ENCODE peak calls at places on chromosomes 11 and 22, in five cellular contexts. L is fibroblast of mammary gland, U is MM.1S, I is body of pancreas, N is sigmoid colon. R is an unnamed sample.

GRCh38 chr11:66218846-66219620 is 49.4 kb upstream of the RAB1B start:
- DNase-seq in L (no peak), U (no peak), I (no peak), N (peak; percentile 25), R (no peak)

GRCh38 chr11:21707116-21707769 is 485.6 kb upstream of the ANO5 start:
- DNase-seq in L (no peak), U (peak; percentile 50), I (no peak), N (no peak), R (no peak)

GRCh38 chr11:63845305-63845704 is 6.4 kb downstream of the MARK2 start:
- DNase-seq in L (peak; percentile 86), U (no peak), I (no peak), N (no peak), R (no peak)

GRCh38 chr11:85783758-85784157 is 27.2 kb downstream of the SYTL2 start:
- DNase-seq in L (no peak), U (no peak), I (peak; percentile 14), N (no peak), R (no peak)

GRCh38 chr11:119493712-119494111 is 70.7 kb upstream of the THY1 start:
- DNase-seq in L (no peak), U (peak; percentile 44), I (peak; percentile 47), N (no peak), R (peak; percentile 47)

GRCh38 chr11:61494341-61495038 is 14.1 kb upstream of the LRRC10B start:
- DNase-seq in L (no peak), U (no peak), I (no peak), N (no peak), R (no peak)

GRCh38 chr11:132114743-132115142 is 744.3 kb downstream of the NTM start:
- DNase-seq in L (peak; percentile 25), U (no peak), I (no peak), N (no peak), R (no peak)

GRCh38 chr11:110979696-110980095 is 265.8 kb upstream of the POU2AF2 start:
- DNase-seq in L (peak; percentile 65), U (no peak), I (no peak), N (no peak), R (no peak)

GRCh38 chr11:720642-721346 is 14.8 kb downstream of the EPS8L2 start:
- DNase-seq in L (no peak), U (no peak), I (no peak), N (no peak), R (peak; percentile 80)

GRCh38 chr22:26393929-26394328 is 35.1 kb upstream of the ASPHD2 start:
- DNase-seq in L (no peak), U (no peak), I (no peak), N (no peak), R (no peak)

GRCh38 chr22:19625331-19626041 is 88.8 kb upstream of the SEPTIN5 start:
- DNase-seq in L (no peak), U (no peak), I (no peak), N (no peak), R (no peak)

GRCh38 chr11:210122-210802 is 2.8 kb downstream of the RIC8A start:
- DNase-seq in L (peak; percentile 80), U (no peak), I (no peak), N (peak; percentile 57), R (no peak)

GRCh38 chr11:35583843-35584242 is 34.4 kb upstream of the FJX1 start:
- DNase-seq in L (no peak), U (no peak), I (no peak), N (no peak), R (no peak)

GRCh38 chr11:100741866-100742625 is 55.0 kb downstream of the ARHGAP42 start:
- DNase-seq in L (no peak), U (no peak), I (no peak), N (no peak), R (no peak)

GRCh38 chr22:27627444-27627833 is 174.1 kb downstream of the MN1 start:
- DNase-seq in L (peak; percentile 6), U (no peak), I (no peak), N (no peak), R (no peak)

GRCh38 chr11:13297917-13298356 is 20.3 kb downstream of the BMAL1 start:
- DNase-seq in L (no peak), U (no peak), I (no peak), N (no peak), R (no peak)

GRCh38 chr22:22728382-22728781 is 84.0 kb downstream of the GGTLC2 start:
- DNase-seq in L (peak; percentile 49), U (no peak), I (no peak), N (no peak), R (no peak)

GRCh38 chr11:121321614-121322243 is 29.2 kb downstream of the SC5D start:
- DNase-seq in L (peak; percentile 35), U (no peak), I (peak; percentile 26), N (no peak), R (peak; percentile 51)

GRCh38 chr11:44564653-44565007 is 833 bp upstream of the CD82 start:
- DNase-seq in L (peak; percentile 92), U (no peak), I (peak; percentile 85), N (peak; percentile 94), R (no peak)

GRCh38 chr11:47004595-47005033 is 68.1 kb downstream of the CSTPP1 start:
- DNase-seq in L (peak; percentile 99), U (peak; percentile 21), I (peak; percentile 85), N (peak; percentile 97), R (no peak)

GRCh38 chr11:78350646-78351165 is 66.9 kb downstream of the GAB2 start:
- DNase-seq in L (peak; percentile 58), U (no peak), I (no peak), N (peak; percentile 63), R (no peak)

GRCh38 chr11:129853508-129854228 is 38.0 kb downstream of the TMEM45B start:
- DNase-seq in L (peak; percentile 46), U (no peak), I (peak; percentile 85), N (no peak), R (no peak)

GRCh38 chr11:128745296-128746183 is 51.7 kb downstream of the FLI1 start:
- DNase-seq in L (peak; percentile 18), U (no peak), I (no peak), N (no peak), R (no peak)

GRCh38 chr22:50061824-50062355 is 3.8 kb upstream of the TTLL8 start:
- DNase-seq in L (no peak), U (no peak), I (no peak), N (no peak), R (no peak)

GRCh38 chr22:44002324-44002723 is 21.8 kb upstream of the PARVB start:
- DNase-seq in L (no peak), U (no peak), I (no peak), N (no peak), R (no peak)

GRCh38 chr22:44003016-44003775 is 20.9 kb upstream of the PARVB start:
- DNase-seq in L (no peak), U (no peak), I (no peak), N (no peak), R (no peak)

GRCh38 chr22:44000123-44000522 is 24.0 kb upstream of the PARVB start:
- DNase-seq in L (no peak), U (no peak), I (no peak), N (no peak), R (no peak)

GRCh38 chr22:44005524-44005923 is 18.6 kb upstream of the PARVB start:
- DNase-seq in L (no peak), U (no peak), I (no peak), N (peak; percentile 2), R (no peak)

DNA sequence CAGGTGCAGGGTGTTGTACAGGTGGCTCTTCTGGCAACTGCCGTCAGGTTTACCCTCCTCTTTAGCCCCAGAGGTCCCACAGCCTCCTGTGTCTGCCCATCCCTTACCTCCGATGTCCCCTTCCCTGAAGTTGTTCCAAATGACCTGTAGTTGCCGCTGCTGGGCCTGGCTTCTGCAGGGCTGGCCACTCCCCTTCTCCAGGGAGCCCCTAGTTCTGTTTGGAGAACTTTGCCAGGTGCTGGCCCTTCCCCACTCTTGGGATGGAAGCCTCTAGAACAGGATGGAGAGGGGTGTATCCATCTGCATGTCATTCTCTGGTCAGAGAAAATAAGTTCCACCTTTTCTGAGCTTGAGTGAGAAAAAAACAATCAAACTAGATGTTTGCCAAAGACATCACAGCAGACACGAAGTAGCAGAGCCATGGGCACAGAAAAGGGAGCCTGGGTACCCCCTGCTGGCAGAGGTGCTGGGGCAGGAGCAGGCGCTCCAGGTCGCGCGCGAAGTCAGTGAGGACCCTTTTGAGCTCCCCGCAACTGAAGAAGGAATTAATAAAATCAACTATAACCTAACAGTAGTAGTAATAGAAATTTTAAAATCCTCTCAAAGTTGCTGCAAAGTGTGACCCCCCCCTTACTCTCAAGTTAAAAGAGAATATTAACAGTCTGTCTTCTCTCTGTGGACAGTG is 20.2 kb upstream of the PARVB start:
- DNase-seq in L (no peak), U (no peak), I (no peak), N (no peak), R (no peak)
- TF ChIP-seq CTCF in L (no peak), U (no peak), I (no peak), N (no peak), R (no peak)

GRCh38 chr22:44070029-44070428 is 45.9 kb downstream of the PARVB start:
- DNase-seq in L (no peak), U (no peak), I (no peak), N (no peak), R (no peak)

GRCh38 chr22:44068422-44069191 is 44.5 kb downstream of the PARVB start:
- DNase-seq in L (no peak), U (no peak), I (peak; percentile 21), N (no peak), R (peak; percentile 84)

GRCh38 chr22:44067901-44068300 is 43.8 kb downstream of the PARVB start:
- DNase-seq in L (no peak), U (no peak), I (no peak), N (no peak), R (no peak)

GRCh38 chr22:44063462-44064371 is 39.6 kb downstream of the PARVB start:
- DNase-seq in L (no peak), U (no peak), I (no peak), N (no peak), R (no peak)

DNA sequence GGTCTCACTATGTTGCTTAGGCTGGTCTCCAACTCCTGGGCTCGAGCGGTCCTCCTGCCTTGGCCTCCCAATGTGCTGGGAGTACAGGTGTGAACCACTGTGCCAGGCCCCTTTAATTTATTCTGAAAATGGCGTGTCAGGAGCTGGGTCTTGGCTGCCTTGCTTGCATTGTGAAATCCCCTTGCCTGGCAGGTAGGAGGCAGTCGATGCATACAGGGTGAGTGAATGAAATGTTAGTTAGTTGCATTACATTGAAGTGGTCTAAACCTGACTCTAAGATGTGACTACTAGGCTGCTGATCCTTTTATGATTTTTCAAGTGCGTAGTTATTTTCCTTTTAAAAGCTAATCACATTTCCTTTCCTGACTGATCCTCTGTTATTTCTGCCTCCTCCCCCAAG is 42.9 kb downstream of the PARVB start:
- DNase-seq in L (no peak), U (no peak), I (no peak), N (no peak), R (no peak)
- TF ChIP-seq CTCF in L (no peak), U (no peak), I (no peak), N (no peak), R (no peak)

GRCh38 chr11:60169264-60169915 is 13.5 kb downstream of the MS4A6A start:
- DNase-seq in L (peak; percentile 11), U (peak; percentile 9), I (peak; percentile 73), N (no peak), R (no peak)
- TF ChIP-seq CTCF in L (peak; percentile 22), U (peak; percentile 56), I (peak; percentile 49), N (no peak), R (no peak)

GRCh38 chr11:104254347-104254746 is 90.4 kb upstream of the PDGFD start:
- DNase-seq in L (peak; percentile 29), U (peak; percentile 24), I (peak; percentile 57), N (no peak), R (no peak)
- TF ChIP-seq CTCF in L (peak; percentile 59), U (peak; percentile 64), I (peak; percentile 44), N (no peak), R (peak; percentile 54)

R was measured in GM13976.